ENCODE peak calls at places on chromosomes 1 and 21, in ten cellular contexts. N is lung, E is ovary, W is body of pancreas, U is cardiac muscle cell, T is uterus, M is neural progenitor cell, I is BJ, X is astrocyte of the spinal cord, F is fibroblast of villous mesenchyme. L is an unnamed sample.

GRCh38 chr1:85134583-85135455 is 66.0 kb downstream of the SYDE2 start:
- DNase-seq in N (peak), E (no peak), W (no peak), U (peak), T (no peak), M (no peak), I (peak), X (peak), F (peak), L (no peak)

GRCh38 chr1:2819831-2820730 is 18.6 kb upstream of the TTC34 start:
- DNase-seq in N (no peak), E (no peak), W (no peak), U (no peak), T (no peak), M (no peak), I (no peak), X (no peak), F (no peak), L (no peak)

GRCh38 chr1:206430031-206430983 is 40.0 kb upstream of the IKBKE start:
- DNase-seq in N (no peak), E (no peak), W (no peak), U (peak), T (no peak), M (no peak), I (peak), X (peak), F (peak), L (no peak)

GRCh38 chr1:89615676-89616598 is 17.0 kb upstream of the LRRC8C start:
- DNase-seq in N (no peak), E (no peak), W (no peak), U (no peak), T (no peak), M (no peak), I (no peak), X (no peak), F (no peak), L (peak)

GRCh38 chr1:213164561-213164960 is 113.5 kb downstream of the RPS6KC1 start:
- DNase-seq in N (no peak), E (no peak), W (no peak), U (no peak), T (no peak), M (no peak), I (no peak), X (no peak), F (no peak), L (no peak)

GRCh38 chr1:248521856-248522255 is 14.0 kb downstream of the OR2G6 start:
- DNase-seq in N (no peak), E (no peak), W (no peak), U (no peak), T (no peak), M (no peak), I (no peak), X (no peak), F (no peak), L (no peak)

GRCh38 chr21:41363370-41364270 is 1.8 kb downstream of the MX2 start:
- DNase-seq in N (no peak), E (no peak), W (peak), U (no peak), T (no peak), M (no peak), I (no peak), X (no peak), F (no peak), L (no peak)

GRCh38 chr1:15008783-15009709 is 144.5 kb upstream of the TMEM51 start:
- DNase-seq in N (no peak), E (no peak), W (no peak), U (peak), T (no peak), M (no peak), I (no peak), X (peak), F (peak), L (no peak)

GRCh38 chr1:12600880-12601633 is 17.0 kb downstream of the DHRS3 start:
- DNase-seq in N (peak), E (no peak), W (peak), U (peak), T (peak), M (peak), I (no peak), X (no peak), F (no peak), L (peak)

GRCh38 chr1:36142121-36142520 is 7.2 kb downstream of the TRAPPC3 start:
- DNase-seq in N (no peak), E (no peak), W (no peak), U (no peak), T (no peak), M (no peak), I (no peak), X (no peak), F (no peak), L (no peak)

GRCh38 chr1:32716312-32717126 is 13.9 kb upstream of the SYNC start:
- DNase-seq in N (peak), E (no peak), W (peak), U (peak), T (peak), M (peak), I (no peak), X (no peak), F (peak), L (peak)

GRCh38 chr1:116020668-116021272 is 44.5 kb downstream of the SLC22A15 start:
- DNase-seq in N (peak), E (no peak), W (peak), U (peak), T (no peak), M (peak), I (no peak), X (peak), F (peak), L (peak)

GRCh38 chr1:26768755-26769154 is 19.0 kb upstream of the PIGV start:
- DNase-seq in N (no peak), E (no peak), W (no peak), U (peak), T (no peak), M (no peak), I (peak), X (peak), F (peak), L (peak)

GRCh38 chr1:77889240-77889637 is 815 bp downstream of the NEXN start:
- DNase-seq in N (no peak), E (no peak), W (no peak), U (peak), T (no peak), M (peak), I (peak), X (peak), F (peak), L (no peak)

GRCh38 chr1:235617808-235618207 is 31.8 kb downstream of the GNG4 start:
- DNase-seq in N (no peak), E (no peak), W (no peak), U (peak), T (no peak), M (no peak), I (no peak), X (peak), F (peak), L (no peak)

GRCh38 chr1:180169641-180170155 is 15.0 kb downstream of the QSOX1 start:
- DNase-seq in N (no peak), E (no peak), W (no peak), U (no peak), T (no peak), M (no peak), I (no peak), X (no peak), F (no peak), L (no peak)

GRCh38 chr21:40186036-40186435 is 318.8 kb downstream of the PCP4 start:
- DNase-seq in N (no peak), E (no peak), W (no peak), U (no peak), T (no peak), M (no peak), I (peak), X (peak), F (no peak), L (no peak)

GRCh38 chr1:117128323-117129079 is 7.0 kb upstream of the TRIM45 start:
- DNase-seq in N (no peak), E (no peak), W (no peak), U (peak), T (no peak), M (peak), I (no peak), X (peak), F (peak), L (no peak)

GRCh38 chr21:44051462-44051941 is 39.4 kb downstream of the TRAPPC10 start:
- DNase-seq in N (no peak), E (peak), W (peak), U (peak), T (peak), M (no peak), I (no peak), X (peak), F (peak), L (no peak)

GRCh38 chr1:100631015-100631521 is 88.5 kb upstream of the VCAM1 start:
- DNase-seq in N (no peak), E (no peak), W (no peak), U (peak), T (no peak), M (no peak), I (no peak), X (peak), F (peak), L (no peak)

GRCh38 chr1:245046764-245047163 is 108.0 kb upstream of the KIF26B start:
- DNase-seq in N (no peak), E (no peak), W (peak), U (no peak), T (no peak), M (peak), I (no peak), X (no peak), F (no peak), L (no peak)

DNA sequence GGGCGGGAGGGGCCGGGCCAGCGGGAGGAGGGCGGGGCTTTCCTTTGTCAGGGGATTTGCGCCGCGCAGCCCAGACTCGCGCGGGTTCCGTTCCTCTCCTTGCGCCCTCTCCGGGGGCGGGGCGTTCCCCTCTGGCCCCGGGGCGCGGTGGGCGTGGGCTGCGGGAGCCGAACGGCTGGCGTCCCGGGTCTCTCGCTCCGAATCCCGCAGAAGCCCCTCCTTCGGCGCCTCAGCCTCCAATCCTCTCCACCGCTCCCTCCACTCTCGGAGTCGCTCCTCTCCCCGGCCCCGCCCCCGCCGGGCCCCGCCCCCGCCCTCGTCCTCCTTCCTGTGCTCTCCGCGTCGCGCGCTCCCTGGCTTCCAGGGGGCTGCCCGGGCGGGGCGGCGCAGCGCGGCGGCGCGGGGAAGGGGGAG is 82.8 kb upstream of the BMP8A start:
- DNase-seq in N (peak), E (peak), W (peak), U (peak), T (peak), M (peak), I (peak), X (peak), F (peak), L (peak)
- H3K4me3 ChIP-seq in N (peak), E (peak), W (peak), U (peak), T (peak), M (peak), I (peak), X (peak), F (peak), L (peak)

GRCh38 chr1:182004601-182005000 is 56.9 kb downstream of the ZNF648 start:
- DNase-seq in N (no peak), E (no peak), W (no peak), U (no peak), T (no peak), M (no peak), I (no peak), X (no peak), F (no peak), L (no peak)
- TF ChIP-seq CTCF in N (no peak), E (no peak), W (no peak), U (no peak), T (no peak), M (no peak), I (no peak), X (no peak), F (no peak), L (no peak)

DNA sequence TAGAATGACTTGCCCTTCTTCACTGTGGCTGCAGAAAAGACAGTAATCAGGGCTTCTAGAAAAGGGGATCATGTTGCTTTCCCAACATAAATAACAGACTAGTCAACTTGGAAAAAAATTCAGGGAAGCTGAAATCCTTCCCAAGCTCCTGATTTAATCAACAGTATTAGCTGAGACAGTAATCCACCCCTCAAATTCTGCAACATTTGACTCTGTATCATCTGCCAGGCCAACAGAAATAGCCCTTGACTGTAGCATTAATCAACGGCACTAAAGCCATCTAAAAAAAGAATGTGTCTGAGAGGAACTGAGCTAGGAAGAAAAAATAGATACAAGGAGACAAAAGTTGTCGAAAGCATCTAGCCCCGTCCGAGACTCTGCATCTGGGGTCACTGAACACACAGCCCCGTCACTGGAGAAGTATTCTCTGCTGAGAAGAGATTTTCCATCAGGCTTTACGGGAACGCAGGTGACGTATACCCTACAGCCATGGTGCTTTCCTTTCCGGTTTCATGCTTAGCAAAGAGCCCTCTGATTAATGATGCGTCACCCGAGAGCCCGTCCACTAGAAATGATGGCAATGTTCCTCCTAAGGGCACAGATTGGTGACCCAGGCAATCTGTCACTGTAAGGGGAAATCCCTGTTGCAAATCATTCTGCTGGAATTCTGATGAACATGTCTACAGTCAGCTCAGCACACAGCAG is 42.1 kb upstream of the TP53BP2 start:
- DNase-seq in N (no peak), E (no peak), W (peak), U (peak), T (peak), M (no peak), I (peak), X (peak), F (peak), L (peak)
- H3K4me3 ChIP-seq in N (no peak), E (no peak), W (no peak), U (no peak), T (no peak), M (no peak), I (no peak), X (no peak), F (peak), L (peak)

GRCh38 chr1:183484254-183484653 is 12.0 kb downstream of the SMG7 start:
- DNase-seq in N (no peak), E (no peak), W (no peak), U (no peak), T (no peak), M (no peak), I (no peak), X (no peak), F (no peak), L (no peak)
- TF ChIP-seq CTCF in N (no peak), E (no peak), W (peak), U (no peak), T (no peak), M (peak), I (no peak), X (peak), F (no peak), L (no peak)

GRCh38 chr1:228415221-228415620 is 1.4 kb downstream of the TRIM17 start:
- DNase-seq in N (no peak), E (no peak), W (no peak), U (no peak), T (no peak), M (no peak), I (no peak), X (no peak), F (no peak), L (no peak)
- H3K4me3 ChIP-seq in N (no peak), E (no peak), W (no peak), U (no peak), T (no peak), M (peak), I (no peak), X (no peak), F (no peak), L (no peak)

DNA sequence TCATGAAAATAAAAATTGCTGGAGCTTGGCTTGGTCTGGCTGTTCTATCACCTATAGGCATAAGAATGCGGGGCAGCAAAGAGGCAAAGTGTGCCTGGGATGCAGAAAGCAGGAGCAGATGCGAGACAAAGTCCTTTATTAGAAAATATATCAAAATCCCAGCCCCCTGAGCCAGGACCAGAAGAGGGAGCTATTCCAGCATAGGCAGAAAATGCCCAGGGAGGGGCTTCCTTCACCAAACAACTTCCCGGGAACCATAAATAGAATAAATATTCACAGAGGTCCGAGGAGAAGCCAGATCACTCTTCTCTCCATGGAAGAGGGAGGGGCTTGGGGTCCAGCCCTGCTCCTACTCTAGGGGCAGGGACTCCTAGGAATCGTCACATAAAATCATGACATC is 5.0 kb downstream of the PPOX start:
- DNase-seq in N (no peak), E (no peak), W (no peak), U (no peak), T (no peak), M (no peak), I (no peak), X (no peak), F (no peak), L (no peak)
- TF ChIP-seq CTCF in N (no peak), E (no peak), W (no peak), U (peak), T (no peak), M (peak), I (no peak), X (peak), F (peak), L (peak)

DNA sequence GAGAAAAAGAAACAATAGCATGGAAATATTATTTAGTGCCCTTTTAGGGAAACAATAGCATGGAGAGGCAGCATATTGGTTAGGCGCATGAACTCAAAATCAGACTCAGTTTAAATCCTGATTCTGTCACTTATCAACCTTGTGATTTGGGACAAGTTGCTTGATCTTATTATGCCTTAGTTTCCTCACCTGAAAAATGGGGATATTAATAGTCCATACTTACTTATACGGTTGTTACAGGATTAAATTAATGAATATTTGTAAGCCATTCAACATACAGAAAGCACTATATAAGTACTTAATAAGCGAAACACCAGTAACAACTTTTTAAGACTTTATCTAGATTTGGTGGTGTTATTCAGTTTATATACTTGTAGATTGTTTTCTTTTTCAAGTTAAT is 1.2 kb downstream of the TSEN15 start:
- DNase-seq in N (no peak), E (no peak), W (no peak), U (no peak), T (no peak), M (no peak), I (no peak), X (no peak), F (no peak), L (no peak)
- H3K4me3 ChIP-seq in N (no peak), E (no peak), W (no peak), U (peak), T (peak), M (peak), I (peak), X (peak), F (peak), L (no peak)

L was measured in WERI-Rb-1.